ENCODE peak calls at places on chromosome 2, in ten cellular contexts. U, T, D, G, O, A, Y, Z, R and C are unnamed samples.

GRCh38 chr2:33405180-33406105 is 71.0 kb upstream of the RASGRP3 start:
- DNase-seq in G (no peak), D (no peak), Y (no peak), U (no peak), Z (no peak), A (no peak), O (no peak), R (no peak), T (no peak), C (no peak)

GRCh38 chr2:1632006-1632348 is 112.3 kb downstream of the PXDN start:
- DNase-seq in G (no peak), Z (no peak), A (peak), U (peak), O (no peak), D (no peak), T (no peak), Y (peak), R (no peak), C (no peak)

GRCh38 chr2:202638710-202639109 is 3.9 kb downstream of the FAM117B start:
- DNase-seq in O (no peak), T (no peak), D (no peak), Z (no peak), U (no peak), A (no peak), G (no peak), R (no peak), Y (no peak), C (no peak)

GRCh38 chr2:164542584-164543021 is 78.7 kb downstream of the GRB14 start:
- DNase-seq in O (no peak), R (peak), A (peak), Z (no peak), Y (peak), T (no peak), U (peak), G (no peak), D (no peak), C (no peak)

GRCh38 chr2:240423788-240424191 is 11.7 kb upstream of the GPC1 start:
- DNase-seq in A (no peak), R (no peak), U (no peak), O (no peak), T (peak), G (no peak), Z (no peak), Y (no peak), D (peak), C (peak)

GRCh38 chr2:205769494-205769848 is 87.2 kb downstream of the NRP2 start:
- DNase-seq in O (no peak), Z (no peak), T (no peak), U (peak), A (peak), R (peak), D (no peak), G (no peak), Y (no peak), C (no peak)

GRCh38 chr2:62787381-62787780 is 81.9 kb downstream of the EHBP1 start:
- DNase-seq in T (no peak), Y (no peak), U (peak), Z (no peak), A (peak), R (peak), G (peak), O (no peak), D (no peak), C (no peak)

GRCh38 chr2:133458280-133458679 is 110.0 kb downstream of the NCKAP5 start:
- DNase-seq in U (peak), O (no peak), A (peak), G (no peak), D (no peak), Y (no peak), R (peak), T (no peak), Z (no peak), C (no peak)

GRCh38 chr2:10331702-10332401 is 29.1 kb downstream of the HPCAL1 start:
- DNase-seq in R (no peak), T (no peak), Z (no peak), A (no peak), O (no peak), U (no peak), G (peak), D (no peak), Y (no peak), C (no peak)
- H3K4me3 ChIP-seq in R (no peak), T (no peak), Z (peak), A (no peak), O (no peak), U (no peak), G (peak), D (peak), Y (no peak), C (peak)

GRCh38 chr2:183126635-183127034 is 2.4 kb downstream of the NUP35 start:
- DNase-seq in U (no peak), G (no peak), O (no peak), A (peak), D (no peak), T (no peak), Y (no peak), R (no peak), Z (no peak), C (no peak)
- H3K4me3 ChIP-seq in U (no peak), G (peak), O (no peak), A (peak), D (no peak), T (no peak), Y (no peak), R (no peak), Z (no peak), C (no peak)

GRCh38 chr2:235157746-235158482 is 206.1 kb downstream of the SH3BP4 start:
- DNase-seq in T (no peak), Y (no peak), Z (no peak), D (no peak), U (no peak), O (no peak), A (no peak), G (no peak), R (no peak), C (no peak)
- H3K4me3 ChIP-seq in T (no peak), Y (no peak), Z (no peak), D (no peak), U (no peak), O (no peak), A (no peak), G (no peak), R (no peak), C (no peak)

GRCh38 chr2:219249203-219249980 is 3.7 kb upstream of the TUBA4B start:
- DNase-seq in T (peak), Y (no peak), R (peak), U (peak), O (peak), Z (no peak), A (peak), G (peak), D (peak), C (peak)
- H3K4me3 ChIP-seq in T (no peak), Y (no peak), R (peak), U (peak), O (no peak), Z (peak), A (peak), G (peak), D (peak), C (peak)

DNA sequence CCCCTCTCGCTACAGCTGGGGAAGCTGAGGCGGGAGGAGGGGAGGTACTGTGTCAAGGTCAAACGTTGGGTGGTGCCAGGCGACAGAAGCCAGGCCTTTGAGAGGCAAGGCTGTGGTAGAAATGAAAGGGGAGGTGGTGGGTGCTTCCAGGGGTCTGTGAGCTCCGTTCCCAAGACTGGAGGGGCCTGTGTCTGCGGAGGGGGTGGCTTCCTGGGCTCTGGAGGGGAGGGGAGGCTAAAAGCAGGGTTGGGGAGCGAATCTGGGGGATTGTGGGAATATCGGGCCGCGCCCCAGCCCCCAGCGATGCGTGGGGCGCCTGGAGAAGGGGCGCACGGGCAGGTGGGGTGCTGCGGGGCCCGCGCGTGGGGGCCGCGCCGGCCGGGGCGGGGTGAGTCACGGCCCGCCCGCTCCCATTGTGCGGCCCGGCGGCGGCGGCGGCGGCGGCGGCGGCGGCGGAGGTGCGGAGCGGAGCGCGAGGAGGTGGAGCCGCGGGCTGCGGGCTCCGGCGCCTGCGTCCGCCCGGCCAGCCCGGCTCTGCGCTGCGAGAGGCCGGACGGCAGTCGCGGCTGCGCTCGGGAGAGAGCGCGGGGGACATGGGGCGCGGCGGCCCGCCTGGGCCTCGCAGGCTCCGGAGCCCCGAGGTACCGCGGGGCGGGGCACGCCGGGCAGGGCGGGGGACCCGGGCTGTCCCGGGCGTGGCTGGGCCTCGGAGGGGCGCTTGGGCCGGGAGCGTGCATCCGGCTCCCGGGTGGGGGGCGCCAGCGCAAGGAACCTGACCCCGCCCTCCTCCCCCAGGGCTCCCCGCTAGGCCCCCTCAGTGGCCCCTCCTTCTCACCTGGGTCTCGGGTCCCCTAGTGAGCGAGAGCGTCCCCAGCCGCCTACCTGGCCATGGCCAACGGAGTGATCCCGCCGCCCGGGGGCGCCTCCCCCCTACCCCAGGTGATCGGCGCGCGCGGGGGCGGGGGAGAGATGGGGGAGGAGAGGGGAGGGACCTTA is at the start of gene SLC4A3:
- DNase-seq in A (peak), U (peak), D (peak), Z (no peak), R (peak), O (no peak), G (no peak), T (peak), Y (no peak), C (peak)
- H3K4me3 ChIP-seq in A (peak), U (peak), D (peak), Z (peak), R (peak), O (no peak), G (no peak), T (peak), Y (peak), C (peak)

GRCh38 chr2:239400000-239400831 is 604 bp downstream of the HDAC4 start:
- DNase-seq in O (no peak), Z (no peak), D (no peak), T (no peak), Y (no peak), A (peak), R (no peak), G (peak), U (peak), C (peak)
- H3K4me3 ChIP-seq in O (peak), Z (peak), D (peak), T (peak), Y (peak), A (peak), R (peak), G (peak), U (peak), C (peak)

GRCh38 chr2:221104391-221104811 is 467.7 kb downstream of the EPHA4 start:
- DNase-seq in U (peak), A (no peak), Y (no peak), T (peak), R (peak), O (peak), D (peak), Z (no peak), G (no peak), C (peak)
- H3K4me3 ChIP-seq in U (no peak), A (no peak), Y (no peak), T (no peak), R (no peak), O (no peak), D (no peak), Z (no peak), G (no peak), C (peak)

GRCh38 chr2:168212167-168212566 is 35.2 kb downstream of the STK39 start:
- DNase-seq in U (no peak), D (no peak), Z (no peak), Y (no peak), O (no peak), T (no peak), R (no peak), G (no peak), A (no peak), C (no peak)

GRCh38 chr2:168211664-168212163 is 35.7 kb downstream of the STK39 start:
- DNase-seq in O (no peak), G (no peak), T (no peak), U (no peak), R (no peak), Y (no peak), A (peak), Z (no peak), D (no peak), C (no peak)

GRCh38 chr2:168208652-168209051 is 38.7 kb downstream of the STK39 start:
- DNase-seq in Y (no peak), O (no peak), R (no peak), T (no peak), A (peak), D (no peak), Z (no peak), U (no peak), G (no peak), C (no peak)

GRCh38 chr2:168210898-168211570 is 36.4 kb downstream of the STK39 start:
- DNase-seq in O (no peak), R (peak), Z (no peak), Y (peak), U (peak), T (no peak), D (no peak), A (peak), G (no peak), C (no peak)

GRCh38 chr2:168210216-168210897 is 37.0 kb downstream of the STK39 start:
- DNase-seq in G (no peak), Y (no peak), Z (no peak), R (no peak), U (no peak), D (no peak), O (no peak), T (no peak), A (peak), C (no peak)
- H3K4me3 ChIP-seq in G (no peak), Y (no peak), Z (peak), R (no peak), U (peak), D (peak), O (no peak), T (no peak), A (peak), C (peak)

GRCh38 chr2:25132693-25133092 is 35.7 kb downstream of the POMC start:
- DNase-seq in R (no peak), Y (no peak), D (no peak), T (no peak), G (no peak), U (no peak), A (no peak), Z (no peak), O (no peak), C (no peak)

GRCh38 chr2:25129901-25130520 is 38.4 kb downstream of the POMC start:
- DNase-seq in O (no peak), R (no peak), A (no peak), Y (no peak), U (no peak), T (no peak), G (no peak), Z (no peak), D (no peak), C (no peak)

GRCh38 chr2:25131567-25132295 is 36.6 kb downstream of the POMC start:
- DNase-seq in G (no peak), Y (no peak), Z (no peak), D (peak), T (peak), A (no peak), U (peak), O (no peak), R (no peak), C (peak)

GRCh38 chr2:25132296-25132630 is 36.1 kb downstream of the POMC start:
- DNase-seq in O (no peak), T (no peak), G (no peak), U (peak), Z (no peak), R (no peak), D (no peak), A (no peak), Y (no peak), C (no peak)

DNA sequence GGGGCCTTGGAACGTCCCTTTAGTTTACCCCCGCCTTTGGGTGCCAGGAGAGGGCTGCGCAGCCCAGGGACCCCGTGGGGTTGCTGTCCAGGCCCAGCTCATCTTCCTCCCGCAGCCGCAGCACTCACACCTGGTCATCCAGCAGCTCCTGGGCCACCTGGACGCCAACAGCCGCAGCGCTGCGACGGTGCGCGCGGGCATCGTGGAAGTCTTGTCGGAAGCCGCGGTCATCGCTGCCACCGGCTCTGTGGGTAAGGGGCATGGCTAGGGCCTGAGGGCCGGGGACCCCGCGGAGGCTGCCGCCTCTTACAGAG is 37.2 kb downstream of the POMC start:
- DNase-seq in R (no peak), Z (no peak), A (no peak), Y (no peak), G (no peak), O (no peak), U (no peak), D (no peak), T (no peak), C (no peak)
- H3K4me3 ChIP-seq in R (no peak), Z (peak), A (no peak), Y (no peak), G (no peak), O (no peak), U (no peak), D (peak), T (no peak), C (peak)

DNA sequence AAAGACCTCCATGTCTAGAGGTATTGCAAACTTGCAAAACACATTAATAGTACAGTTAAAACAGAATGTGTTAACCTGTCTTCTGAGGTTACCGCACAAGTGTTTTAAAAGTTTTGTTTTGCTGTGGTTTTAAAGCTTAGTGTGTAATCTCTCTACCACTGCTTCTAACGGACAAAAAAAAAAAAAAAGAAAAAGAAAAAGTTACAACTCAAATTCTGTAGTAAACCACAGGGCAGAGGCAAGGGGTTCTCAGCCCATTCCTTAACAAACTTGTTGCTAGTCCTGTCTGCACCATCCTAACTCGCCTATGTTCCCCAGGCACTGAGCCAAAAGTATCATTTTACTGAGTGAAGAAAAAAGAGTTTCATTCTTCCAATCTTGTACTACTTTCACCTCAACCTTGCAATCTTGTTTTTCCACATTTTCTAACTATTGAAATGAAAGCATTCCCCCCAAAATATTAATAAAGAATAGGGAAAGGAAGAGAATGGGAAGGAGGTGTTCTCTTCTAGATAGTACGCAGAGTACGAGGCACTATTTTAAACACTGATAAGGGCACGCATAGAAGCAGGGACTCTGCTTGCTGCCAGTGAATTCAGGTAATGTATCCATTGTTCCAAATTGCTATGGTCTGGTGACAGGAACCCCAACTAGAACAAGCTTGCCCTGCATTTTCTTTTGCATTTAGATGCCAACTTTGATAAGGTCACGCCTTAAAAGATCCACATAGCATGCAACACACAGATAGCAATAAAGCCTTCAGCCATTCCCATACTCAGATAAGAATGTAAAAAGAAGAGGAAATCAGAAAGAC is 47.1 kb downstream of the IKZF2 start:
- DNase-seq in O (no peak), Z (no peak), U (peak), R (peak), T (no peak), G (no peak), Y (no peak), A (peak), D (no peak), C (no peak)
- H3K4me3 ChIP-seq in O (no peak), Z (no peak), U (peak), R (no peak), T (no peak), G (no peak), Y (no peak), A (no peak), D (no peak), C (no peak)